ENCODE peak calls at places on chromosomes 2 and 18, in six cellular contexts. One of them, this sample, is unnamed.
A peak's percentile ranks its signal among the peaks of the same experiment; 100 is the strongest.

GRCh38 chr2:229343661-229344060 is 72.6 kb upstream of the PID1 start:
- DNase-seq in neural crest cell: no peak
- DNase-seq in glomerular endothelial cell: no peak
- DNase-seq in bronchial epithelial cell: peak; percentile 71
- DNase-seq in GM12865: no peak
- DNase-seq in WTC11: no peak
- DNase-seq in this sample: no peak

GRCh38 chr2:60710707-60711106 is 45.4 kb upstream of the PAPOLG start:
- DNase-seq in neural crest cell: no peak
- DNase-seq in glomerular endothelial cell: peak; percentile 31
- DNase-seq in bronchial epithelial cell: no peak
- DNase-seq in GM12865: no peak
- DNase-seq in WTC11: no peak
- DNase-seq in this sample: no peak

GRCh38 chr2:166158546-166158945 is 30.7 kb upstream of the SCN1A start:
- DNase-seq in neural crest cell: no peak
- DNase-seq in glomerular endothelial cell: no peak
- DNase-seq in bronchial epithelial cell: no peak
- DNase-seq in GM12865: no peak
- DNase-seq in WTC11: no peak
- DNase-seq in this sample: no peak

GRCh38 chr18:40987581-40987980 is 967.5 kb upstream of the PIK3C3 start:
- DNase-seq in neural crest cell: no peak
- DNase-seq in glomerular endothelial cell: no peak
- DNase-seq in bronchial epithelial cell: no peak
- DNase-seq in GM12865: no peak
- DNase-seq in WTC11: no peak
- DNase-seq in this sample: no peak

GRCh38 chr2:239321596-239322413 is 79.0 kb downstream of the HDAC4 start:
- DNase-seq in neural crest cell: no peak
- DNase-seq in glomerular endothelial cell: no peak
- DNase-seq in bronchial epithelial cell: no peak
- DNase-seq in GM12865: no peak
- DNase-seq in WTC11: no peak
- DNase-seq in this sample: no peak

GRCh38 chr18:62524443-62525200 is 1.8 kb downstream of the ZCCHC2 start:
- DNase-seq in neural crest cell: peak; percentile 40
- DNase-seq in glomerular endothelial cell: no peak
- DNase-seq in bronchial epithelial cell: peak; percentile 41
- DNase-seq in GM12865: peak; percentile 74
- DNase-seq in WTC11: peak; percentile 64
- DNase-seq in this sample: no peak

GRCh38 chr18:65567372-65567771 is 183.4 kb upstream of the CDH7 start:
- DNase-seq in neural crest cell: no peak
- DNase-seq in glomerular endothelial cell: no peak
- DNase-seq in bronchial epithelial cell: peak; percentile 56
- DNase-seq in GM12865: no peak
- DNase-seq in WTC11: no peak
- DNase-seq in this sample: no peak

GRCh38 chr2:126655500-126656310 is at the start of gene GYPC:
- DNase-seq in neural crest cell: peak; percentile 16
- DNase-seq in glomerular endothelial cell: no peak
- DNase-seq in bronchial epithelial cell: no peak
- DNase-seq in GM12865: peak; percentile 72
- DNase-seq in WTC11: peak; percentile 59
- DNase-seq in this sample: no peak

GRCh38 chr2:172231508-172231907 is 128.8 kb upstream of the DLX2 start:
- DNase-seq in neural crest cell: no peak
- DNase-seq in glomerular endothelial cell: no peak
- DNase-seq in bronchial epithelial cell: no peak
- DNase-seq in GM12865: no peak
- DNase-seq in WTC11: no peak
- DNase-seq in this sample: no peak

GRCh38 chr18:74635202-74635969 is 37.7 kb downstream of the ZNF407 start:
- DNase-seq in neural crest cell: no peak
- DNase-seq in glomerular endothelial cell: no peak
- DNase-seq in bronchial epithelial cell: no peak
- DNase-seq in GM12865: no peak
- DNase-seq in WTC11: no peak
- DNase-seq in this sample: no peak

GRCh38 chr18:63987743-63988142 is 17.9 kb downstream of the SERPINB8 start:
- DNase-seq in neural crest cell: no peak
- DNase-seq in glomerular endothelial cell: no peak
- DNase-seq in bronchial epithelial cell: no peak
- DNase-seq in GM12865: no peak
- DNase-seq in WTC11: no peak
- DNase-seq in this sample: no peak

GRCh38 chr2:241728000-241728399 is 6.4 kb upstream of the D2HGDH start:
- DNase-seq in neural crest cell: no peak
- DNase-seq in glomerular endothelial cell: no peak
- DNase-seq in bronchial epithelial cell: no peak
- DNase-seq in GM12865: no peak
- DNase-seq in WTC11: no peak
- DNase-seq in this sample: no peak

GRCh38 chr2:62415019-62415431 is 91.0 kb downstream of the TMEM17 start:
- DNase-seq in neural crest cell: no peak
- DNase-seq in glomerular endothelial cell: no peak
- DNase-seq in bronchial epithelial cell: no peak
- DNase-seq in GM12865: peak; percentile 92
- DNase-seq in WTC11: no peak
- DNase-seq in this sample: no peak

GRCh38 chr2:20065885-20066602 is 14.6 kb upstream of the LAPTM4A start:
- DNase-seq in neural crest cell: no peak
- DNase-seq in glomerular endothelial cell: no peak
- DNase-seq in bronchial epithelial cell: peak; percentile 95
- DNase-seq in GM12865: peak; percentile 15
- DNase-seq in WTC11: no peak
- DNase-seq in this sample: no peak